ENCODE peak calls at places on chromosomes 4 and X, in four cellular contexts. H, C, T and V are unnamed samples.

GRCh38 chrX:17580529-17581155 is 156.7 kb upstream of the SCML1 start:
- DNase-seq in H (no peak), T (no peak), C (peak; percentile 74), V (peak; percentile 27)

GRCh38 chr4:122712782-122713181 is 19.7 kb upstream of the BBS12 start:
- DNase-seq in T (no peak), H (no peak), C (peak; percentile 24), V (no peak)

GRCh38 chr4:22515888-22516541 is at the start of gene ADGRA3:
- DNase-seq in C (peak; percentile 51), T (peak; percentile 79), H (peak; percentile 80), V (peak; percentile 86)

GRCh38 chrX:13702390-13702789 is 13.5 kb downstream of the RAB9A start:
- DNase-seq in C (no peak), T (no peak), H (no peak), V (no peak)

GRCh38 chr4:52957220-52957686 is 95.1 kb downstream of the RASL11B start:
- DNase-seq in T (no peak), C (peak; percentile 58), H (peak; percentile 48), V (no peak)

GRCh38 chrX:497201-497710 is 110.5 kb upstream of the PPP2R3B start:
- DNase-seq in T (no peak), C (no peak), H (no peak), V (no peak)

GRCh38 chr4:39319678-39320077 is 46.5 kb downstream of the RFC1 start:
- DNase-seq in H (no peak), C (peak; percentile 90), T (no peak), V (no peak)

GRCh38 chrX:51804741-51805140 is 61.5 kb downstream of the GSPT2 start:
- DNase-seq in H (no peak), C (no peak), T (no peak), V (peak; percentile 3)

GRCh38 chrX:16931371-16931770 is 15.1 kb upstream of the REPS2 start:
- DNase-seq in C (no peak), T (peak; percentile 45), H (no peak), V (peak; percentile 75)

GRCh38 chr4:77040856-77041576 is 34.8 kb downstream of the CCNI start:
- DNase-seq in T (no peak), H (no peak), C (peak; percentile 57), V (no peak)

GRCh38 chr4:48538358-48538757 is 48.3 kb downstream of the ZAR1 start:
- DNase-seq in C (no peak), T (no peak), H (no peak), V (no peak)

GRCh38 chrX:67544871-67545771 is 1.3 kb downstream of the AR start:
- DNase-seq in H (peak; percentile 15), C (peak; percentile 22), T (peak; percentile 33), V (peak; percentile 58)

GRCh38 chrX:2705461-2705860 is 14.4 kb downstream of the CD99 start:
- DNase-seq in C (no peak), T (no peak), H (no peak), V (no peak)

GRCh38 chrX:131146702-131147101 is 88.6 kb downstream of the ARHGAP36 start:
- DNase-seq in H (no peak), C (no peak), T (no peak), V (no peak)

GRCh38 chr4:20203508-20203907 is 48.2 kb upstream of the SLIT2 start:
- DNase-seq in H (no peak), C (peak; percentile 92), T (no peak), V (no peak)

GRCh38 chrX:20514358-20514757 is 247.6 kb upstream of the RPS6KA3 start:
- DNase-seq in T (no peak), H (no peak), C (peak; percentile 83), V (no peak)

GRCh38 chr4:84855774-84856173 is 110.7 kb downstream of the WDFY3 start:
- DNase-seq in T (no peak), C (no peak), H (no peak), V (no peak)

GRCh38 chrX:122517781-122518180 is 666.3 kb upstream of the GRIA3 start:
- DNase-seq in H (no peak), T (no peak), C (peak; percentile 4), V (no peak)

GRCh38 chrX:135740683-135741149 is 27.3 kb downstream of the CT45A3 start:
- DNase-seq in H (no peak), C (no peak), T (peak; percentile 39), V (no peak)

GRCh38 chr4:20418865-20419451 is 167.3 kb downstream of the SLIT2 start:
- DNase-seq in H (no peak), C (peak; percentile 79), T (no peak), V (peak; percentile 22)

GRCh38 chr4:18571252-18571885 is 549.8 kb upstream of the LCORL start:
- DNase-seq in C (no peak), H (no peak), T (no peak), V (no peak)

GRCh38 chrX:15404712-15405111 is 20.5 kb upstream of the VEGFD start:
- DNase-seq in T (no peak), C (peak; percentile 36), H (no peak), V (peak; percentile 0)

GRCh38 chrX:38805294-38806053 is 4.2 kb downstream of the MID1IP1 start:
- DNase-seq in H (no peak), T (peak; percentile 29), C (peak; percentile 75), V (peak; percentile 59)

GRCh38 chr4:160423879-160424451 is 1321.1 kb downstream of the RAPGEF2 start:
- DNase-seq in H (no peak), C (no peak), T (no peak), V (peak; percentile 26)

GRCh38 chr4:87853108-87853507 is 20.3 kb downstream of the MEPE start:
- DNase-seq in C (peak; percentile 51), H (peak; percentile 17), T (no peak), V (peak; percentile 72)

GRCh38 chr4:6229671-6230501 is 29.5 kb upstream of the JAKMIP1 start:
- DNase-seq in C (no peak), T (peak; percentile 15), H (no peak), V (no peak)

GRCh38 chr4:153573221-153573620 is 107.1 kb downstream of the TMEM131L start:
- DNase-seq in C (no peak), T (no peak), H (no peak), V (no peak)

GRCh38 chrX:112235547-112235946 is 153.0 kb upstream of the TRPC5 start:
- DNase-seq in T (no peak), H (no peak), C (peak; percentile 8), V (no peak)

GRCh38 chr4:7800996-7801395 is 138.7 kb downstream of the AFAP1 start:
- DNase-seq in C (no peak), T (no peak), H (no peak), V (no peak)

GRCh38 chrX:55624403-55624802 is 1.2 kb downstream of the FOXR2 start:
- DNase-seq in H (no peak), C (no peak), T (no peak), V (no peak)

GRCh38 chr4:7774301-7775019 is 165.2 kb downstream of the AFAP1 start:
- DNase-seq in T (no peak), C (no peak), H (no peak), V (no peak)

GRCh38 chr4:48557478-48557877 is 67.4 kb downstream of the ZAR1 start:
- DNase-seq in H (no peak), T (peak; percentile 32), C (no peak), V (peak; percentile 65)

GRCh38 chrX:38154818-38155217 is 65.9 kb downstream of the SRPX start:
- DNase-seq in T (no peak), H (no peak), C (no peak), V (no peak)

GRCh38 chr4:126766266-126766665 is 866.5 kb upstream of the INTU start:
- DNase-seq in C (peak; percentile 36), H (no peak), T (no peak), V (no peak)

GRCh38 chrX:74119016-74119910 is 184.7 kb upstream of the ZCCHC13 start:
- DNase-seq in T (no peak), H (no peak), C (peak; percentile 57), V (peak; percentile 17)

GRCh38 chr4:120589787-120590186 is 332.7 kb downstream of the PRDM5 start:
- DNase-seq in T (no peak), H (no peak), C (no peak), V (no peak)

GRCh38 chr4:168059251-168059650 is 33.1 kb upstream of the ANXA10 start:
- DNase-seq in T (no peak), H (no peak), C (peak; percentile 72), V (no peak)

GRCh38 chr4:40888916-40889315 is 139.2 kb downstream of the NSUN7 start:
- DNase-seq in C (no peak), T (no peak), H (no peak), V (no peak)
- H2BK120ac ChIP-seq in C (no peak overlapping the region), T (no peak overlapping the region), H (no peak overlapping the region), V (no peak overlapping the region)

GRCh38 chrX:10589098-10589497 is 31.3 kb downstream of the MID1 start:
- DNase-seq in C (no peak), T (no peak), H (no peak), V (no peak)

GRCh38 chrX:10591363-10592036 is 28.9 kb downstream of the MID1 start:
- DNase-seq in C (no peak), T (no peak), H (peak; percentile 75), V (no peak)
- H2BK120ac ChIP-seq in C (no peak overlapping the region), T (no peak overlapping the region), H (no peak overlapping the region), V (no peak overlapping the region)

GRCh38 chr4:184167576-184167975 is 50.1 kb downstream of the ENPP6 start:
- DNase-seq in H (no peak), C (no peak), T (peak; percentile 89), V (peak; percentile 72)
- H2BK120ac ChIP-seq in H (no peak overlapping the region), C (no peak overlapping the region), T (no peak overlapping the region), V (no peak overlapping the region)

GRCh38 chr4:54226399-54227260 is 2.5 kb upstream of the PDGFRA start:
- DNase-seq in T (peak; percentile 50), C (peak; percentile 86), H (peak; percentile 23), V (peak; percentile 74)
- H2BK120ac ChIP-seq in T (no peak overlapping the region), C (peak overlapping the region; percentile 98), H (no peak overlapping the region), V (no peak overlapping the region)

GRCh38 chr4:1347410-1347864 is 429 bp downstream of the UVSSA start:
- DNase-seq in T (peak; percentile 65), H (peak; percentile 56), C (peak; percentile 82), V (peak; percentile 82)
- H2BK120ac ChIP-seq in T (no peak overlapping the region), H (no peak overlapping the region), C (peak overlapping the region; percentile 20), V (peak overlapping the region; percentile 63)

GRCh38 chr4:108172780-108173598 is 4.3 kb upstream of the LEF1 start:
- DNase-seq in H (peak; percentile 58), T (peak; percentile 52), C (no peak), V (peak; percentile 75)
- H2BK120ac ChIP-seq in H (peak overlapping the region; percentile 61), T (no peak overlapping the region), C (no peak overlapping the region), V (no peak overlapping the region)

DNA sequence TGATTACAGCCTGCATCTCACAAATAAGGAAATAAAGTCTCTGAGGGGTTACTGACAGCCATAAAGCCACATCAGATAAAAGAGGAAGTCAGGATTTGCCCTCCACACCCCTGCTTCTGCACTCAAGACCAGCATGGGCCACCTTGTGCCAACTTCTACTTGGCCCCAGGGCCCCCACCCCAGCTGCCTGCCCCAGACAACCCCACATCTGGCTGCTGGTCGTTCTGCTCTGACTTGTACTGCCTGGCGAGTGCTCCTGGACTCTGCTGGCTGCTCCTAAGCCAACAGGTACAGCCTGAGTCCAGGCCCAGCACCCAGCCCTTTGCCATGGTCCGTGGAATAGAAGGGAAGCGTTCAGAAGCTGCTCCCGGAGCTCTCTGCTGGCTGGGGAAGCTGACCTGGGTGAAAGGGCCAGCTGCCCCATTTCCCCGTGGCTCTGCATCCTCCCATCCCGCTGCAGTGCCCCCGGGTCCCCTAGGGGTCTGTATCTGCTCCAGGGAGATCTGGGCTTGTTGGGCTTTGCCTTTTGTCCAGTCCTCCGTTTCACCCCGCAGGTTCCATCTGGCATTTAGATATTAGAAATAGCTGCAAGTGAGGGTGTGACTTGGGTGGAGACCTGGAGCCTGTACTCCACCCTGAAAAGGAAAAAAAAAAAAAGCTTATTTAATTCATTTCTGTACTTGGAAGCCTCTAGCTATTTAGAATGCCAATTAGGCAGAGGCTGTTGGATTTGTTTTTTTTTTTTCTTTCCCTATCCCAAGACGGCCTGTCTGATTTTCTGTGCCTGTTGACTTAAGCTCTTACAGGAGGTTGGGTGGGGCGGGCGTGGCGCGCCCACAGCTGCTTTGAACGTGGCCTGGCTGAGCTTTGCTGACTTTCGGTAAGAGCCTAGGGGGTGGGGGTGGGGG is 194.7 kb downstream of the PTTG2 start:
- DNase-seq in T (no peak), H (no peak), C (no peak), V (no peak)
- H2BK120ac ChIP-seq in T (no peak overlapping the region), H (no peak overlapping the region), C (peak overlapping the region; percentile 49), V (no peak overlapping the region)